ENCODE peak calls at places on chromosomes 12 and 14, in four cellular contexts. O is omental fat pad, R is LNCaP clone FGC, P is prostate gland. J is an unnamed sample.

GRCh38 chr12:109961201-109961600 is 35.0 kb downstream of the GIT2 start:
- DNase-seq in O (no peak), R (no peak), P (no peak), J (no peak)

GRCh38 chr14:99212646-99213045 is 59.4 kb downstream of the BCL11B start:
- DNase-seq in O (no peak), R (no peak), P (no peak), J (no peak)

GRCh38 chr14:41986726-41987125 is 380.1 kb downstream of the LRFN5 start:
- DNase-seq in O (no peak), R (no peak), P (no peak), J (no peak)

GRCh38 chr12:108090932-108091331 is 38.2 kb upstream of the WSCD2 start:
- DNase-seq in O (no peak), R (no peak), P (no peak), J (no peak)

GRCh38 chr12:132258543-132258942 is 70.8 kb downstream of the GALNT9 start:
- DNase-seq in O (no peak), R (no peak), P (no peak), J (no peak)

GRCh38 chr12:19183121-19183838 is 53.7 kb downstream of the PLEKHA5 start:
- DNase-seq in O (no peak), R (no peak), P (no peak), J (no peak)

GRCh38 chr14:91607322-91608047 is 97.4 kb upstream of the PPP4R3A start:
- DNase-seq in O (no peak), R (no peak), P (no peak), J (no peak)

GRCh38 chr12:112192475-112192874 is 67.1 kb downstream of the TRAFD1 start:
- DNase-seq in O (no peak), R (no peak), P (no peak), J (no peak)

GRCh38 chr12:131011165-131012079 is 57.7 kb downstream of the ADGRD1 start:
- DNase-seq in O (no peak), R (no peak), P (no peak), J (no peak)

GRCh38 chr12:32051511-32052299 is 54.9 kb upstream of the BICD1 start:
- DNase-seq in O (no peak), R (no peak), P (no peak), J (no peak)

GRCh38 chr14:96167224-96168148 is 37.2 kb upstream of the BDKRB2 start:
- DNase-seq in O (no peak), R (no peak), P (no peak), J (no peak)

GRCh38 chr12:91863702-91864101 is 281.9 kb downstream of the BTG1 start:
- DNase-seq in O (no peak), R (no peak), P (no peak), J (no peak)

GRCh38 chr12:98743362-98743953 is 98.4 kb downstream of the APAF1 start:
- DNase-seq in O (no peak), R (no peak), P (no peak), J (peak)

GRCh38 chr14:50871914-50872732 is at the start of gene ABHD12B:
- DNase-seq in O (no peak), R (no peak), P (no peak), J (no peak)

GRCh38 chr12:56188786-56189335 is 422 bp downstream of the SMARCC2 start:
- DNase-seq in O (no peak), R (no peak), P (peak), J (peak)

GRCh38 chr12:101563197-101563596 is 31.6 kb upstream of the MYBPC1 start:
- DNase-seq in O (no peak), R (no peak), P (no peak), J (no peak)

GRCh38 chr14:100159107-100159864 is at the start of gene DEGS2:
- DNase-seq in O (no peak), R (no peak), P (no peak), J (peak)

GRCh38 chr14:68585690-68586089 is 207.2 kb downstream of the ZFP36L1 start:
- DNase-seq in O (no peak), R (no peak), P (no peak), J (no peak)

GRCh38 chr12:52630609-52631200 is 12.3 kb upstream of the KRT73 start:
- DNase-seq in O (no peak), R (peak), P (no peak), J (no peak)

GRCh38 chr12:46221255-46222128 is 47.4 kb downstream of the SLC38A1 start:
- DNase-seq in O (no peak), R (no peak), P (no peak), J (no peak)

GRCh38 chr14:100825691-100826331 is at the start of gene MEG3:
- DNase-seq in O (peak), R (no peak), P (peak), J (no peak)

GRCh38 chr12:102816816-102817434 is 100.1 kb downstream of the PAH start:
- DNase-seq in O (no peak), R (no peak), P (no peak), J (peak)

GRCh38 chr12:4379410-4379809 is at the start of gene FGF23:
- DNase-seq in O (no peak), R (no peak), P (no peak), J (no peak)

GRCh38 chr12:29782821-29783772 is 645 bp downstream of the TMTC1 start:
- DNase-seq in O (peak), R (no peak), P (peak), J (peak)

GRCh38 chr14:23057757-23058653 is 685 bp upstream of the CDH24 start:
- DNase-seq in O (peak), R (peak), P (peak), J (peak)

GRCh38 chr14:69368381-69368780 is 29.7 kb downstream of the ERH start:
- DNase-seq in O (no peak), R (no peak), P (no peak), J (no peak)

GRCh38 chr14:64444984-64445845 is 20.1 kb upstream of the AKAP5 start:
- DNase-seq in O (no peak), R (no peak), P (no peak), J (peak)
- TF ChIP-seq CTCF in O (no peak), R (no peak), P (no peak), J (no peak)

GRCh38 chr12:89825591-89826449 is 117.2 kb upstream of the ATP2B1 start:
- DNase-seq in O (no peak), R (no peak), P (no peak), J (no peak)
- TF ChIP-seq CTCF in O (no peak), R (no peak), P (no peak), J (no peak)

GRCh38 chr14:90447720-90448497 is 51.1 kb downstream of the CALM1 start:
- DNase-seq in O (no peak), R (no peak), P (no peak), J (no peak)
- TF ChIP-seq CTCF in O (no peak), R (no peak), P (no peak), J (no peak)

GRCh38 chr12:114638790-114639435 is 45.1 kb downstream of the TBX3 start:
- DNase-seq in O (no peak), R (no peak), P (no peak), J (no peak)

GRCh38 chr12:114631242-114631641 is 52.7 kb downstream of the TBX3 start:
- DNase-seq in O (no peak), R (no peak), P (no peak), J (no peak)

DNA sequence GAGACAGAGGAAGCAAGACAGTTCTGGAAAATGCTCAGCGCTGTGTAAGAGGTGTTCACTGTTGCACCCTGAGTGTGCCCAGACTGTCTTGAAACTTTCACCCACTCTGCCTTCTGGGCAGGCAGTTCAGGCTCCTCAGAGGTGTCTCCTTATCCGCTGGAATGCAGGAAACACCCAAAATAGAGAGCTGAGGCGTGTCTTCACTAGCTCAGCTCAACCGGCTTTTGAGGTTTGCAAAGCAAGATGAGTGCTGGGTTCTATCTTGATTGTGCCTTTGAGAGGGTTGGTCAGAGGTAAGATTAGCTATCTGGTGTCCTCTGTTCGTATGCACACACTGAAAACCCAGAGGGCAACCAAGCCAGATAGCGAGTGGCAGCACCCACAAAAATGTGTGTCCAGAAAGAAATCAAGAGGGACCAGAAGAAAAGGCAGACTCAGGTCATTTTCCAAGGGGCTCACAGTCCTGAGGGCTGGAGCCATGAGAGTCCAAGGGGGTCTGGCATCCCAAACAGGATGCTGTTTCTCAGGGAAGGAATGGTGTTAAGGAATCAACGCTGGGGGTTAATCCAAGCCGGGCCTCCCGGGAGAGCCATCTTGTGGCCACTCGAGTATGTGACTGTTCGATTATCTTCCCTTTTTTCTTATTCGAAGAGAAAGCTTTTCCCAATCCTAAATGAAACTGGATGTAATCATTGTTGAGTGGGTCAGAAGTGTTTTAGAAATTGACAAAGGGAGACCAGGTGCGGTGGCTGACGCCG is 47.1 kb downstream of the TBX3 start:
- DNase-seq in O (no peak), R (no peak), P (peak), J (no peak)
- TF ChIP-seq CTCF in O (no peak), R (peak), P (peak), J (no peak)

GRCh38 chr12:66149702-66150398 is 19.3 kb upstream of the LLPH start:
- DNase-seq in O (no peak), R (no peak), P (no peak), J (no peak)
- TF ChIP-seq CTCF in O (no peak), R (no peak), P (no peak), J (no peak)